ENCODE peak calls at places on chromosomes 12 and 14, in six cellular contexts. R is small intestine, T is H7, I is OCI-LY7, Y is trophoblast cell, H is spleen. F is an unnamed sample.

GRCh38 chr14:43200519-43200918 is 1306.6 kb downstream of the FSCB start:
- DNase-seq in R (no peak), T (no peak), I (no peak), Y (no peak), H (no peak), F (no peak)

GRCh38 chr14:51616724-51617409 is 34.8 kb upstream of the FRMD6 start:
- DNase-seq in R (peak; percentile 16), T (no peak), I (no peak), Y (no peak), H (no peak), F (peak; percentile 79)

GRCh38 chr12:118346895-118347294 is 25.8 kb downstream of the TAOK3 start:
- DNase-seq in R (peak; percentile 19), T (no peak), I (no peak), Y (no peak), H (no peak), F (no peak)

GRCh38 chr12:6469609-6470374 is 685 bp downstream of the VAMP1 start:
- DNase-seq in R (no peak), T (peak; percentile 81), I (peak; percentile 54), Y (no peak), H (no peak), F (no peak)

GRCh38 chr12:3303410-3304136 is 187.4 kb upstream of the PRMT8 start:
- DNase-seq in R (no peak), T (peak; percentile 86), I (no peak), Y (no peak), H (no peak), F (no peak)

GRCh38 chr14:45082420-45082819 is 1.5 kb upstream of the PRPF39 start:
- DNase-seq in R (peak; percentile 39), T (no peak), I (no peak), Y (no peak), H (no peak), F (no peak)

GRCh38 chr14:104423224-104423681 is 156.3 kb upstream of the C14orf180 start:
- DNase-seq in R (no peak), T (peak; percentile 51), I (no peak), Y (no peak), H (no peak), F (no peak)

GRCh38 chr12:91804533-91804932 is 341.1 kb downstream of the BTG1 start:
- DNase-seq in R (no peak), T (no peak), I (no peak), Y (peak; percentile 68), H (no peak), F (peak; percentile 36)

GRCh38 chr14:100648474-100649172 is 61.4 kb upstream of the BEGAIN start:
- DNase-seq in R (peak; percentile 82), T (no peak), I (no peak), Y (no peak), H (no peak), F (no peak)

GRCh38 chr12:93803408-93803807 is 126.2 kb downstream of the CRADD start:
- DNase-seq in R (no peak), T (no peak), I (no peak), Y (no peak), H (no peak), F (no peak)

GRCh38 chr12:98725481-98726247 is 80.6 kb downstream of the APAF1 start:
- DNase-seq in R (peak; percentile 39), T (peak; percentile 35), I (peak; percentile 56), Y (peak; percentile 14), H (no peak), F (no peak)

GRCh38 chr14:103220982-103221641 is 97.9 kb downstream of the TNFAIP2 start:
- DNase-seq in R (no peak), T (peak; percentile 56), I (no peak), Y (no peak), H (no peak), F (no peak)

GRCh38 chr12:1529862-1530591 is 64.4 kb downstream of the FBXL14 start:
- DNase-seq in R (no peak), T (peak; percentile 90), I (peak; percentile 44), Y (no peak), H (no peak), F (peak; percentile 41)

GRCh38 chr12:119902084-119902509 is 25.0 kb upstream of the CIT start:
- DNase-seq in R (peak; percentile 61), T (peak; percentile 67), I (peak; percentile 81), Y (peak; percentile 74), H (peak; percentile 78), F (peak; percentile 69)

GRCh38 chr12:78560633-78561032 is 303.9 kb upstream of the SYT1 start:
- DNase-seq in R (no peak), T (no peak), I (no peak), Y (no peak), H (no peak), F (no peak)

GRCh38 chr14:34069854-34070582 is 119.1 kb upstream of the EGLN3 start:
- DNase-seq in R (no peak), T (no peak), I (no peak), Y (no peak), H (no peak), F (no peak)

GRCh38 chr14:69670093-69670492 is 58.7 kb downstream of the SUSD6 start:
- DNase-seq in R (no peak), T (no peak), I (no peak), Y (no peak), H (no peak), F (peak; percentile 29)

GRCh38 chr14:96603350-96604255 is 101.4 kb downstream of the PAPOLA start:
- DNase-seq in R (no peak), T (no peak), I (no peak), Y (no peak), H (no peak), F (no peak)

GRCh38 chr12:1828863-1829262 is 8.5 kb downstream of the LRTM2 start:
- DNase-seq in R (no peak), T (no peak), I (no peak), Y (no peak), H (peak; percentile 52), F (no peak)

GRCh38 chr12:98856897-98857540 is 211.9 kb downstream of the APAF1 start:
- DNase-seq in R (no peak), T (peak; percentile 62), I (no peak), Y (no peak), H (no peak), F (no peak)

GRCh38 chr12:86735072-86735471 is 478.9 kb upstream of the MGAT4C start:
- DNase-seq in R (no peak), T (no peak), I (no peak), Y (no peak), H (no peak), F (no peak)

GRCh38 chr14:91896419-91896818 is 29.1 kb upstream of the TC2N start:
- DNase-seq in R (no peak), T (no peak), I (no peak), Y (no peak), H (no peak), F (no peak)
- H3K4me3 ChIP-seq in R (no peak overlapping the region), T (no peak overlapping the region), I (no peak overlapping the region), Y (no peak overlapping the region), H (no peak overlapping the region), F (no peak overlapping the region)

DNA sequence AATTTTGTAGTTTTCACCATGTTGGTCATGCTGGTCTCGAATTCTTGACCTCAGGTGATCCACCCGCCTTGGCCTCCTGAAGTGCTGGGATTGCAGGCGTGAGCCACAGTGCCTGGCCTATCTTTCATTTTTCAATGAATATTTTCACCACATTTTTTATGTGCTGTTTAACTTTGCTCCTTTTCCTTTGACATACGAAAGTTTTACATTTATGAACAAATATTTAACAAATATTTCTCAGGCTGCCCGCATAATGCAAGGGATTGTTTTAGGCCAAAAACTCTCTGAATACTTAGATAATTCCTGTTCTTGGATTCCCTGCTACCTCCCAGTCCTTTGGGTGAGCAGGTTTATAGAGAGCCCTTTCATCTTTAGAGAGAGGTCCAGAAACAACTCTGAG is 8.7 kb upstream of the CHST11 start:
- DNase-seq in R (no peak), T (no peak), I (no peak), Y (peak; percentile 75), H (no peak), F (no peak)
- H3K4me3 ChIP-seq in R (no peak overlapping the region), T (no peak overlapping the region), I (no peak overlapping the region), Y (no peak overlapping the region), H (no peak overlapping the region), F (no peak overlapping the region)

GRCh38 chr12:106136263-106136662 is 2.5 kb downstream of the NUAK1 start:
- DNase-seq in R (peak; percentile 73), T (peak; percentile 78), I (peak; percentile 68), Y (peak; percentile 79), H (peak; percentile 90), F (peak; percentile 76)

GRCh38 chr12:106133136-106134087 is 5.3 kb downstream of the NUAK1 start:
- DNase-seq in R (no peak), T (peak; percentile 70), I (no peak), Y (peak; percentile 21), H (no peak), F (peak; percentile 39)

GRCh38 chr12:106135075-106135474 is 3.7 kb downstream of the NUAK1 start:
- DNase-seq in R (no peak), T (no peak), I (no peak), Y (no peak), H (no peak), F (no peak)

GRCh38 chr12:106135781-106136180 is 3.0 kb downstream of the NUAK1 start:
- DNase-seq in R (no peak), T (no peak), I (no peak), Y (no peak), H (no peak), F (peak; percentile 69)

GRCh38 chr12:106134294-106134949 is 4.3 kb downstream of the NUAK1 start:
- DNase-seq in R (no peak), T (no peak), I (no peak), Y (no peak), H (no peak), F (no peak)
- H3K4me3 ChIP-seq in R (no peak overlapping the region), T (no peak overlapping the region), I (no peak overlapping the region), Y (no peak overlapping the region), H (no peak overlapping the region), F (no peak overlapping the region)

DNA sequence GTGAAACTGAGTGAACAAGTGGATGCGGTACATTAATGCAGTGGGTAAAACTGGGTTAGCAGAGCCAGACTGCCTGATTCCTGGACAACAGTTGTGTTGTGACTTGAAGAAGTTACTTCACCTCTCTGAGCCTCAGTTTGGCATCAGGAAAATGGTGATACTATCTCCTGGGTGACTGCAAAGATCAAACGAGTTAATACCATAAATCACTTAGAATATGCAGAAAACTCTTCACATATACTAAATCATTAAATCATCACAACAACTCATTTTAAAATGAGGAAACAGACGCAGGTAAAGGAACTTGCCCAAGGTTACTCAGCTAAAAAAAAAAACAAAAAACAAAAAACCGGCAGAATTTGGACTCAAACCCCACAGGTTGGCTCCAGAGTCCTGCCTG is 811 bp downstream of the MTERF2 start:
- DNase-seq in R (no peak), T (no peak), I (no peak), Y (no peak), H (no peak), F (no peak)
- H3K4me3 ChIP-seq in R (no peak overlapping the region), T (peak overlapping the region; percentile 88), I (peak overlapping the region; percentile 76), Y (no peak overlapping the region), H (peak overlapping the region; percentile 71), F (peak overlapping the region; percentile 74)